ENCODE peak calls at places on chromosomes 1 and 21, in four cellular contexts. One of them, this sample, is unnamed.

GRCh38 chr1:199639453-199639852 is 388.1 kb upstream of the NR5A2 start:
- DNase-seq in GM12878: no peak
- DNase-seq in K562: no peak
- DNase-seq in GM12891: no peak
- DNase-seq in this sample: no peak

GRCh38 chr1:91736999-91737615 is 148.8 kb downstream of the TGFBR3 start:
- DNase-seq in GM12878: no peak
- DNase-seq in K562: no peak
- DNase-seq in GM12891: no peak
- DNase-seq in this sample: no peak

GRCh38 chr1:1430114-1430982 is 5.1 kb upstream of the VWA1 start:
- DNase-seq in GM12878: no peak
- DNase-seq in K562: peak
- DNase-seq in GM12891: no peak
- DNase-seq in this sample: no peak

GRCh38 chr1:228073061-228073869 is 9.2 kb upstream of the ARF1 start:
- DNase-seq in GM12878: no peak
- DNase-seq in K562: no peak
- DNase-seq in GM12891: no peak
- DNase-seq in this sample: no peak

GRCh38 chr1:13948851-13949490 is 249.0 kb downstream of the PRDM2 start:
- DNase-seq in GM12878: no peak
- DNase-seq in K562: no peak
- DNase-seq in GM12891: no peak
- DNase-seq in this sample: no peak

GRCh38 chr1:48536477-48536876 is 64.5 kb upstream of the SPATA6 start:
- DNase-seq in GM12878: no peak
- DNase-seq in K562: no peak
- DNase-seq in GM12891: no peak
- DNase-seq in this sample: no peak

GRCh38 chr1:218587890-218588289 is 242.8 kb downstream of the TGFB2 start:
- DNase-seq in GM12878: no peak
- DNase-seq in K562: no peak
- DNase-seq in GM12891: no peak
- DNase-seq in this sample: no peak

GRCh38 chr1:22670352-22670964 is 17.4 kb downstream of the C1QB start:
- DNase-seq in GM12878: no peak
- DNase-seq in K562: no peak
- DNase-seq in GM12891: no peak
- DNase-seq in this sample: no peak

GRCh38 chr1:210251680-210252490 is 19.3 kb downstream of the SERTAD4 start:
- DNase-seq in GM12878: no peak
- DNase-seq in K562: no peak
- DNase-seq in GM12891: peak
- DNase-seq in this sample: no peak

GRCh38 chr1:115466433-115466832 is 128.4 kb upstream of the NGF start:
- DNase-seq in GM12878: no peak
- DNase-seq in K562: peak
- DNase-seq in GM12891: no peak
- DNase-seq in this sample: no peak

GRCh38 chr1:27356628-27357280 is 10.0 kb downstream of the MAP3K6 start:
- DNase-seq in GM12878: no peak
- DNase-seq in K562: no peak
- DNase-seq in GM12891: no peak
- DNase-seq in this sample: no peak

GRCh38 chr1:54276617-54277450 is 76.9 kb downstream of the MRPL37 start:
- DNase-seq in GM12878: no peak
- DNase-seq in K562: no peak
- DNase-seq in GM12891: no peak
- DNase-seq in this sample: no peak

GRCh38 chr21:45768011-45768740 is 124.7 kb downstream of the PCBP3 start:
- DNase-seq in GM12878: no peak
- DNase-seq in K562: no peak
- DNase-seq in GM12891: no peak
- DNase-seq in this sample: no peak

GRCh38 chr21:46171996-46172862 is 12.0 kb downstream of the SPATC1L start:
- DNase-seq in GM12878: no peak
- DNase-seq in K562: peak
- DNase-seq in GM12891: no peak
- DNase-seq in this sample: no peak

GRCh38 chr1:211133393-211133840 is 531 bp downstream of the KCNH1 start:
- DNase-seq in GM12878: no peak
- DNase-seq in K562: no peak
- DNase-seq in GM12891: no peak
- DNase-seq in this sample: no peak

GRCh38 chr1:169118227-169118626 is 11.7 kb downstream of the ATP1B1 start:
- DNase-seq in GM12878: no peak
- DNase-seq in K562: no peak
- DNase-seq in GM12891: no peak
- DNase-seq in this sample: no peak

GRCh38 chr1:235996048-235996785 is 68.7 kb downstream of the NID1 start:
- DNase-seq in GM12878: no peak
- DNase-seq in K562: no peak
- DNase-seq in GM12891: no peak
- DNase-seq in this sample: no peak

DNA sequence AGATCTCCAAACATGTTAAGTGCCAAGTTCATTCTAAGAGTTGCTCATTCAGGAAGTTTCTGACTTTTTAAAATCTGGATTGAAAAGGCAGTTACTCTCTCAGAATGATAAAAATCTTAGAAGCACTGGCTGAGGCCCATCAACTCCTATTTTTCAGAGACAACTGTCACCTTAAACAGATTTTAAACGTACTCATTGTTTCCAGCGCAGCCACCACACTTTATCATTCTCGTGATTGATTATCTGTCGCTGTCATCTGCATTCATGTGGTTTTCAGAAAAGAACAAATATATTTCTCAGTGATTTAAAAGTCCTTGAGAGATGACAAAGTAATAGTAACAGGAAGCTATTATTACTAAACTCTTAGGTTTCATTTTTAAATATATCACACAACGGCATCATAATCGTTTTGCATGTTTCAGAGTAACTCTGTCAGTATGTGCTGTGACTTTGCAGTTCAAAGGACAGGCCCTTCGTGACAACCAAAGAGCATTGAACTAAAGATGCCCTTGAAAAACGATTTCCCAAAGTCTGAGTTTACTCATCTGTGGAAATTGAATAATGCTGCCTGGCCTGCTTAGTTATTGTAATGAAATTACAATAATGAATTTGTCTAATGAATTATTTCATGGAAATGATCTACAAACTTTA is 14.9 kb upstream of the KCNK1 start:
- DNase-seq in GM12878: peak
- DNase-seq in K562: no peak
- DNase-seq in GM12891: no peak
- DNase-seq in this sample: no peak
- TF ChIP-seq SPI1 in GM12878: no peak
- TF ChIP-seq SPI1 in K562: no peak
- TF ChIP-seq SPI1 in GM12891: no peak
- TF ChIP-seq SPI1 in this sample: no peak

GRCh38 chr1:248924696-248925532 is 18.9 kb downstream of the PGBD2 start:
- DNase-seq in GM12878: peak
- DNase-seq in K562: peak
- DNase-seq in GM12891: no peak
- DNase-seq in this sample: peak

GRCh38 chr1:248923932-248924331 is 17.9 kb downstream of the PGBD2 start:
- DNase-seq in GM12878: no peak
- DNase-seq in K562: no peak
- DNase-seq in GM12891: no peak
- DNase-seq in this sample: no peak

GRCh38 chr1:248926401-248927182 is 20.6 kb downstream of the PGBD2 start:
- DNase-seq in GM12878: no peak
- DNase-seq in K562: peak
- DNase-seq in GM12891: no peak
- DNase-seq in this sample: no peak
- TF ChIP-seq SPI1 in GM12878: no peak
- TF ChIP-seq SPI1 in K562: no peak
- TF ChIP-seq SPI1 in GM12891: no peak
- TF ChIP-seq SPI1 in this sample: no peak

DNA sequence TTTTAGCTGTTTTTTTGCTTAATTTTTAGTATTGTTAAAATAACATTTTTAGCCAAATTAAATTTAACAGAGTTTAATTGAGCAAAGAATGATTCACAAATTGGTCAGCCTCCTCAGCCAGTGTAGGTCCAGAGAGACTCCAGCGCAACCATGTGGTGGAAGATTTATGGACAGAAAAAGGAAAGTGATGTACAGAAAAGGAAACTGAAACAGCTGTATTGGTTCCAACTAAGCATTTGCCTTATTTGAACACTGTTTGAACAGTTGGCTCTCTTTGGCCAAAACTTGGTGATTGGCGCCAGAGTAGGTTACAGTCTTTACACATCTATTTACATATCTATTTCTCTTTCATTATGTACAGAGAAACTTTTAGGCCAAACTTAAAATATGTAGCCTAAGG is 19.4 kb downstream of the RPS6KC1 start:
- DNase-seq in GM12878: peak
- DNase-seq in K562: peak
- DNase-seq in GM12891: no peak
- DNase-seq in this sample: no peak
- TF ChIP-seq SPI1 in GM12878: no peak
- TF ChIP-seq SPI1 in K562: no peak
- TF ChIP-seq SPI1 in GM12891: no peak
- TF ChIP-seq SPI1 in this sample: no peak

DNA sequence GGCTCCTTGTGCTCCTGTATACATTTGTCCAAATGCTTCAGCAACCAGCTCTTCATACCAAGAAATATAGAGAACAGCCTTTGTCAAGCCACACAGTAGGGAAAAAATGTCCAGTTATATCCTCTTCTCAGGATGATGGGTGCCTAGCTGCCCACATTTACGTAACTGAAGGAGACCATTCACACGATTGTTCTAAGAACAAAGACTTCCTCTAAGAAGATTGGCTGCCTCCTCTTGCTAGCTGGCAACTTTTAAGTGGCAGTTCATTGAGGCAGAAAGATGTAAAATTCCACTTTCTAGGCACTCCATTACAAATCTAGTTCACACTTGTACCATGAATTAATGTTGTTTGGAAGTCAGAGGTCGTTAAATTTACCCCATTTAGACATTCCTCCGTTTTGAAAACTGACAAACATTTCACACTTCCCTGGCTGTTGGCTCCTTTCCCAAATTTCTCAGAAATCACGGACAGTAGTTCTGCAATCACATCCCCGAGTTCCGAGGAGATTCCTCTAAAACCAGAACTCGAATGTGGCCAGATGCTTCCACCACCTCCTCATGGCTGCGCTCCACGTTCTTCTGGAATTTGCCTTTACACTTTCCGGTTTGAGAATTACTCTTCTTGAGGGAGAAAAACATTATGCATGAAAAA is 45.6 kb upstream of the CSF1 start:
- DNase-seq in GM12878: no peak
- DNase-seq in K562: no peak
- DNase-seq in GM12891: no peak
- DNase-seq in this sample: no peak
- TF ChIP-seq SPI1 in GM12878: no peak
- TF ChIP-seq SPI1 in K562: no peak
- TF ChIP-seq SPI1 in GM12891: no peak
- TF ChIP-seq SPI1 in this sample: no peak

GRCh38 chr1:31786366-31787060 is 22.4 kb upstream of the ADGRB2 start:
- DNase-seq in GM12878: no peak
- DNase-seq in K562: no peak
- DNase-seq in GM12891: no peak
- DNase-seq in this sample: no peak
- TF ChIP-seq SPI1 in GM12878: no peak
- TF ChIP-seq SPI1 in K562: no peak
- TF ChIP-seq SPI1 in GM12891: no peak
- TF ChIP-seq SPI1 in this sample: no peak

GRCh38 chr1:109499661-109500536 is 6.0 kb downstream of the CYB561D1 start:
- DNase-seq in GM12878: no peak
- DNase-seq in K562: peak
- DNase-seq in GM12891: no peak
- DNase-seq in this sample: no peak

GRCh38 chr1:109495738-109496137 is 1.8 kb downstream of the CYB561D1 start:
- DNase-seq in GM12878: no peak
- DNase-seq in K562: no peak
- DNase-seq in GM12891: no peak
- DNase-seq in this sample: no peak

GRCh38 chr1:109499081-109499480 is 5.2 kb downstream of the CYB561D1 start:
- DNase-seq in GM12878: no peak
- DNase-seq in K562: no peak
- DNase-seq in GM12891: no peak
- DNase-seq in this sample: no peak

GRCh38 chr1:109498161-109498801 is 4.4 kb downstream of the CYB561D1 start:
- DNase-seq in GM12878: no peak
- DNase-seq in K562: peak
- DNase-seq in GM12891: no peak
- DNase-seq in this sample: peak

GRCh38 chr1:109497449-109498160 is 3.7 kb downstream of the CYB561D1 start:
- DNase-seq in GM12878: no peak
- DNase-seq in K562: no peak
- DNase-seq in GM12891: no peak
- DNase-seq in this sample: no peak
- TF ChIP-seq SPI1 in GM12878: no peak
- TF ChIP-seq SPI1 in K562: no peak
- TF ChIP-seq SPI1 in GM12891: no peak
- TF ChIP-seq SPI1 in this sample: no peak